ENCODE peak calls at places on chromosomes 2 and 18, in ten cellular contexts. X is cardiac fibroblast, B is SJSA1, S is stomach, Q is epithelial cell of esophagus, O is body of pancreas, V is fibroblast of mammary gland, T is mucosa of descending colon, N is fibroblast of pulmonary artery, H is dorsolateral prefrontal cortex. U is an unnamed sample.

GRCh38 chr2:3094999-3095958 is 282.3 kb downstream of the EIPR1 start:
- DNase-seq in X (no peak), B (no peak), S (no peak), Q (no peak), O (no peak), V (no peak), T (no peak), N (no peak), H (no peak), U (no peak)

GRCh38 chr2:217286833-217287232 is 427.0 kb upstream of the TNP1 start:
- DNase-seq in X (peak; percentile 12), B (no peak), S (no peak), Q (no peak), O (no peak), V (peak; percentile 31), T (no peak), N (peak; percentile 50), H (no peak), U (no peak)

GRCh38 chr2:239609162-239609561 is 208.3 kb upstream of the HDAC4 start:
- DNase-seq in X (no peak), B (peak; percentile 23), S (no peak), Q (no peak), O (no peak), V (no peak), T (no peak), N (no peak), H (no peak), U (no peak)

GRCh38 chr2:18910843-18911242 is 321.5 kb upstream of the NT5C1B start:
- DNase-seq in X (peak; percentile 87), B (no peak), S (no peak), Q (peak; percentile 92), O (peak; percentile 19), V (peak; percentile 97), T (no peak), N (peak; percentile 55), H (no peak), U (no peak)

GRCh38 chr2:10532631-10533101 is 84.5 kb upstream of the ODC1 start:
- DNase-seq in X (no peak), B (no peak), S (no peak), Q (peak; percentile 43), O (no peak), V (no peak), T (no peak), N (no peak), H (no peak), U (no peak)

GRCh38 chr2:70247364-70248144 is 874 bp downstream of the TIA1 start:
- DNase-seq in X (peak; percentile 38), B (no peak), S (no peak), Q (no peak), O (no peak), V (peak; percentile 45), T (no peak), N (peak; percentile 26), H (no peak), U (no peak)

GRCh38 chr18:52343138-52343537 is 3.1 kb downstream of the DCC start:
- DNase-seq in X (no peak), B (no peak), S (no peak), Q (no peak), O (no peak), V (no peak), T (no peak), N (peak; percentile 1), H (no peak), U (no peak)

GRCh38 chr2:183597841-183598240 is 473.6 kb downstream of the NUP35 start:
- DNase-seq in X (no peak), B (no peak), S (no peak), Q (peak; percentile 54), O (no peak), V (no peak), T (no peak), N (no peak), H (no peak), U (no peak)

GRCh38 chr2:25310965-25311865 is 30.5 kb downstream of the DNMT3A start:
- DNase-seq in X (no peak), B (no peak), S (peak; percentile 85), Q (peak; percentile 68), O (peak; percentile 91), V (no peak), T (peak; percentile 89), N (no peak), H (no peak), U (no peak)

GRCh38 chr2:232633413-232634318 is at the start of gene EFHD1:
- DNase-seq in X (peak; percentile 61), B (peak; percentile 83), S (peak; percentile 75), Q (peak; percentile 70), O (peak; percentile 60), V (peak; percentile 17), T (peak; percentile 63), N (peak; percentile 44), H (peak; percentile 78), U (peak; percentile 89)

GRCh38 chr2:44314354-44314753 is 39.1 kb downstream of the SLC3A1 start:
- DNase-seq in X (no peak), B (no peak), S (no peak), Q (no peak), O (no peak), V (no peak), T (no peak), N (no peak), H (no peak), U (no peak)

GRCh38 chr2:20627712-20628380 is 23.1 kb downstream of the HS1BP3 start:
- DNase-seq in X (no peak), B (no peak), S (no peak), Q (no peak), O (no peak), V (no peak), T (no peak), N (no peak), H (no peak), U (no peak)

GRCh38 chr2:168683996-168684395 is 118.4 kb upstream of the NOSTRIN start:
- DNase-seq in X (no peak), B (no peak), S (no peak), Q (no peak), O (no peak), V (no peak), T (no peak), N (no peak), H (no peak), U (no peak)

DNA sequence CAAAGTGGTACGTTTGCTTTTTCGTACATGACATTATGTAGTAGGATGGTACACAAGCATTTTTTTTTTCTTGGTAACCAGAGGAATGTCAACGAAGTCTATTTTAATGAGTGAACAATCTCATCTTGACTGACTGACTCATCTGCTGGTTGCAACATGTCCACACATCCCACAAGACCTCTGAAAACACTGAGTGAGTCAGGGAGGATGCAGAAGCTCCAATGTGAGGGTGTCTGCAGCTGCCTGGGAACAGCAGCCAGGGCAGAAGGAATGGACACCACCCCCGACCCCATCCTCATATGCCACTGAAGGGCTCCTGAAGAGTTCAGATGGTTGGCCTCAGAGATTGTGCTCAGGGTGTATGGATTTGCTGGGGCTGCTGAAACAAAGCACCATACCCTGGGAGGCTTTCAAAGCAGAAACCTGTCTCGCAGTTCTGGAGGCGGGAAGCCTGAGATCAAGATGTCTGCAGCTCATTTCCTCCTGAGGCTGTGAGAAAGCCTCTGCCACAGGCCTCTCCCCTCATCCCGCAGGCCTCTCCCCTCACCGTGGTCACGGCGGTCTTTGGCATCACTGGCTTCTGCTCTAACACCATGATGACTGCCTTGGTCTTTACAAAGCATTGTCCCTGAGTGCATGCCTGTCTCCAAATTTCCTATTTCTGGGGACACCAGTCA is 124.6 kb downstream of the LRATD1 start:
- DNase-seq in X (peak; percentile 84), B (no peak), S (no peak), Q (peak; percentile 97), O (peak; percentile 16), V (peak; percentile 98), T (no peak), N (peak; percentile 13), H (no peak), U (no peak)
- H3K4me3 ChIP-seq in X (no peak overlapping the region), B (no peak overlapping the region), S (no peak overlapping the region), Q (no peak overlapping the region), O (no peak overlapping the region), V (no peak overlapping the region), T (no peak overlapping the region), N (no peak overlapping the region), H (no peak overlapping the region), U (no peak overlapping the region)

GRCh38 chr18:57441395-57441794 is 6.2 kb downstream of the ONECUT2 start:
- DNase-seq in X (peak; percentile 46), B (no peak), S (no peak), Q (peak; percentile 46), O (no peak), V (peak; percentile 68), T (no peak), N (no peak), H (no peak), U (no peak)
- H3K4me3 ChIP-seq in X (no peak overlapping the region), B (no peak overlapping the region), S (no peak overlapping the region), Q (no peak overlapping the region), O (no peak overlapping the region), V (peak overlapping the region; percentile 6), T (no peak overlapping the region), N (no peak overlapping the region), H (no peak overlapping the region), U (peak overlapping the region; percentile 42)

GRCh38 chr2:229269146-229269545 is 1.9 kb downstream of the PID1 start:
- DNase-seq in X (no peak), B (no peak), S (no peak), Q (no peak), O (no peak), V (no peak), T (no peak), N (no peak), H (no peak), U (no peak)

GRCh38 chr2:229273384-229274338 is 2.6 kb upstream of the PID1 start:
- DNase-seq in X (peak; percentile 93), B (no peak), S (peak; percentile 31), Q (peak; percentile 82), O (peak; percentile 85), V (peak; percentile 88), T (peak; percentile 90), N (peak; percentile 88), H (no peak), U (no peak)

GRCh38 chr2:229268626-229269025 is 2.5 kb downstream of the PID1 start:
- DNase-seq in X (no peak), B (no peak), S (no peak), Q (peak; percentile 27), O (no peak), V (no peak), T (no peak), N (no peak), H (no peak), U (no peak)

GRCh38 chr2:229270551-229271410 is at the start of gene PID1:
- DNase-seq in X (peak; percentile 55), B (no peak), S (no peak), Q (peak; percentile 67), O (peak; percentile 42), V (peak; percentile 37), T (peak; percentile 47), N (peak; percentile 62), H (no peak), U (peak; percentile 80)

GRCh38 chr2:229269986-229270385 is 1.1 kb downstream of the PID1 start:
- DNase-seq in X (no peak), B (no peak), S (no peak), Q (no peak), O (no peak), V (no peak), T (peak; percentile 43), N (no peak), H (no peak), U (no peak)
- H3K4me3 ChIP-seq in X (peak overlapping the region; percentile 86), B (no peak overlapping the region), S (peak overlapping the region; percentile 69), Q (peak overlapping the region; percentile 61), O (no peak overlapping the region), V (peak overlapping the region; percentile 71), T (no peak overlapping the region), N (peak overlapping the region; percentile 79), H (peak overlapping the region; percentile 74), U (peak overlapping the region; percentile 95)

DNA sequence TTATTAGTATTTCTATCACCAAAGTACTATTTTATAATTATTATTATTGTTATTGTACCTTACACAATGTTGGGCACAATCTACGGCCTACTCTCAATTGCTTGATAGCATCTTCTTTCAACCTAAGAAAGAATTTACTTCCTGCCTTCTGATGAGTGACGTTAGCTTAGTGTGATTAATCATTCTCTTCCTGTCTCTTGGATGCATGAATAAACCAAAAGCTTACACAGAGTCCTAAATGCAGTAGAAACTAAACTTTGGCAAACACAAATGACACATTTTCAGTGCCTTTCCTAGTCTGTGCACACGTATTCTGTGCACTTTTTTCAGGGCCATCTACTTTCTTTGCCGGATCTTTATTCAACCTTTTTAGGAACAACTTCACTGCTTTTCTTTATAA is 19.2 kb downstream of the TRAK2 start:
- DNase-seq in X (peak; percentile 86), B (no peak), S (no peak), Q (peak; percentile 74), O (no peak), V (peak; percentile 71), T (no peak), N (peak; percentile 75), H (no peak), U (no peak)
- H3K4me3 ChIP-seq in X (no peak overlapping the region), B (no peak overlapping the region), S (no peak overlapping the region), Q (no peak overlapping the region), O (no peak overlapping the region), V (no peak overlapping the region), T (no peak overlapping the region), N (no peak overlapping the region), H (no peak overlapping the region), U (peak overlapping the region; percentile 40)